ENCODE peak calls at places on chromosomes 13 and 19, in six cellular contexts. C is H1, Y is HepG2, T is GM12878, M is GM12891, N is K562. B is an unnamed sample.
A peak's percentile ranks its signal among the peaks of the same experiment; 100 is the strongest.

GRCh38 chr13:20566917-20567755 is at the start of gene IFT88:
- DNase-seq in M (peak; percentile 81), Y (peak; percentile 81), T (peak; percentile 48), C (peak; percentile 91), N (peak; percentile 89), B (peak; percentile 84)

GRCh38 chr13:49248433-49249002 is 793 bp downstream of the CDADC1 start:
- DNase-seq in Y (peak; percentile 4), T (no peak), C (peak; percentile 46), N (peak; percentile 7), M (no peak), B (no peak)

GRCh38 chr19:16366056-16366432 is 41.4 kb downstream of the KLF2 start:
- DNase-seq in T (no peak), C (no peak), Y (no peak), N (no peak), M (no peak), B (no peak)

GRCh38 chr19:6033744-6034264 is 55.9 kb upstream of the RANBP3 start:
- DNase-seq in Y (no peak), T (no peak), M (no peak), C (no peak), N (no peak), B (no peak)

GRCh38 chr19:28472111-28472510 is 740.8 kb downstream of the UQCRFS1 start:
- DNase-seq in T (no peak), C (no peak), Y (no peak), M (no peak), N (no peak), B (no peak)

GRCh38 chr13:21674271-21675009 is 3.6 kb downstream of the FGF9 start:
- DNase-seq in Y (no peak), M (no peak), C (peak; percentile 65), N (peak; percentile 38), T (no peak), B (peak; percentile 26)

GRCh38 chr19:3661284-3662238 is 35.0 kb upstream of the CACTIN start:
- DNase-seq in M (no peak), N (no peak), T (no peak), C (no peak), Y (no peak), B (no peak)

GRCh38 chr13:41546372-41547252 is 89.3 kb downstream of the RGCC start:
- DNase-seq in T (no peak), N (no peak), C (no peak), Y (peak; percentile 21), M (no peak), B (no peak)

GRCh38 chr19:5166262-5166661 is 174.3 kb downstream of the PTPRS start:
- DNase-seq in N (no peak), C (no peak), M (no peak), Y (peak; percentile 66), T (no peak), B (no peak)

GRCh38 chr13:26722321-26722720 is 38.3 kb downstream of the GPR12 start:
- DNase-seq in C (no peak), M (no peak), N (no peak), Y (no peak), T (no peak), B (no peak)

GRCh38 chr19:4108767-4109625 is 14.9 kb downstream of the MAP2K2 start:
- DNase-seq in N (no peak), C (no peak), T (peak; percentile 79), Y (no peak), M (peak; percentile 75), B (peak; percentile 81)

GRCh38 chr13:50060718-50061117 is 45.5 kb downstream of the KCNRG start:
- DNase-seq in M (no peak), T (no peak), Y (no peak), C (no peak), N (no peak), B (no peak)

GRCh38 chr13:40341501-40341900 is 324.9 kb downstream of the FOXO1 start:
- DNase-seq in T (no peak), Y (no peak), M (no peak), C (peak; percentile 39), N (no peak), B (no peak)

GRCh38 chr19:20077791-20078463 is at the start of gene ZNF90:
- DNase-seq in M (peak; percentile 48), C (peak; percentile 96), T (peak; percentile 11), N (peak; percentile 6), Y (peak; percentile 88), B (peak; percentile 23)

GRCh38 chr19:43124360-43124759 is 41.9 kb upstream of the PSG2 start:
- DNase-seq in C (no peak), T (no peak), N (peak; percentile 4), Y (no peak), M (no peak), B (no peak)

GRCh38 chr19:58409010-58409790 is 751 bp downstream of the ZNF584 start:
- DNase-seq in N (no peak), M (no peak), T (no peak), C (peak; percentile 58), Y (no peak), B (no peak)

GRCh38 chr13:38697628-38698333 is 10.9 kb downstream of the FREM2 start:
- DNase-seq in T (no peak), Y (no peak), M (no peak), N (no peak), C (no peak), B (no peak)

GRCh38 chr13:31956944-31957644 is 74.5 kb upstream of the FRY start:
- DNase-seq in N (no peak), M (no peak), C (no peak), T (no peak), Y (no peak), B (no peak)

GRCh38 chr13:42574011-42574410 is at the start of gene TNFSF11:
- DNase-seq in C (peak; percentile 81), M (peak; percentile 36), T (no peak), Y (no peak), N (no peak), B (peak; percentile 40)

GRCh38 chr13:25887962-25888655 is 163.7 kb downstream of the SHISA2 start:
- DNase-seq in T (no peak), M (no peak), N (no peak), C (no peak), Y (no peak), B (no peak)

DNA sequence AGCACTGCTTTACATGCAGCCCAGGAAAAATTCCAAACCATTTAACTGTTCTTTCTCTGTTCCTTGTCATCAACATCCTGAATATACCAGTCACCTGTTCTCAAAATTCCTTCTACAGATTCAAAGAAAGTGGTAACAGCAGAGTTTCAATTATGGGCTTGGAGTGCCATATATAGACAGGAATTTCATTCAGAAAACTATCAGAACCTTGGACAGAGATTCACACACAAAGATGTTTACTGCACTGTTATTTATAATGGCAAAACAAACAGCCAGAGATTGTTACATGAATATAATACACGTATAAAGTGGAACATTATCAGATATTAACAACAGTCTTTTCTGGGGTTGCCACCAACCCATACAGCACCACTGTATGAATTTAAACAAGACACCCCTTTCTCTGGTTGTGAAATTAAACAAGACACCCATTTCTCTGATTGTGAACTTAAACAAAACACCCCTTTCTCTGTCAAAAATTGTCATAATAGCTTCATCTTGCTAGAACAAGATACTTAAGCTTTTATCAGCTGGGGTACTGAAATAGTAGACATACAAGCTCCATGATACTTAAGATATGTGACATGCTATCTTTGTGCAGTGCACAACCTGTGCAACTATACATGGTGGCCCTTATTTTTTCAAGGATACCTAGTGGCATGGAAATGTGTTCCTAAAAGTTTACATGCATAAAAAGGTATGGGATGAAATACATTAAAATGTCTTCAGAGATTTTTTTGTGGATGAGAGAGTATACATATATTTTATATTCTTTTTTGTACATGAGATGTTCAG is 12.6 kb downstream of the CACNA1A start:
- DNase-seq in N (no peak), Y (no peak), M (no peak), T (no peak), C (no peak), B (no peak)
- TF ChIP-seq POLR2AphosphoS5 in N (no peak), Y (no peak), M (no peak), T (no peak), C (no peak), B (no peak)

DNA sequence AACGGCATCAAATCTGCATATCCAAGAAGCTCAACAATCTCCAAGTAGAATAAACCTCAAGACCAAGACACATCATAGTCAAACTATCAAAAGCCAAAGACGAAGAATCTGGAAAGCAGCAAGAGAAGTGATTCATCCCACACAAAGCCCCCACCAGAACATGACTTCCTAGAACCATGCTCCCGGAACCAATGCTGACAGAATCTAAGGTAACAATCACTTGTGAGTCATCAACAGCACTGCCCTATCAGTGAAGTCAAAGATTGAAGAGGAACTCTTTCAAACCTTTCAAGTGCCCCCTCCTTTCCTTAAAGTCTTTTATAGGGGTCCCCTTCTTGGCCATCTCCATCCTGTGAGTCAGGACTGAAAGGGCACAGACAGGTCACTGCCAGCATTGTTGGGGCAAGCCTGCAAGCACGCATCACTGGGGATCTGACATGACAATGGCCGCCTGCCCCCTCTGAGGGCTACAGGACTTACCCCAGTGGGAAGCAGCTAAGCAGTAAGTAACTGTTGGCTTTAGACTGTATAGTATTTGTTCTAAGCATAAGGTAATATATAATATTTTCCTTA is at the start of gene CCDC70:
- DNase-seq in N (peak; percentile 19), C (no peak), M (no peak), Y (no peak), T (no peak), B (no peak)
- TF ChIP-seq TAF1 in N (no peak), C (no peak), M (no peak), Y (no peak), T (no peak), B (no peak)

DNA sequence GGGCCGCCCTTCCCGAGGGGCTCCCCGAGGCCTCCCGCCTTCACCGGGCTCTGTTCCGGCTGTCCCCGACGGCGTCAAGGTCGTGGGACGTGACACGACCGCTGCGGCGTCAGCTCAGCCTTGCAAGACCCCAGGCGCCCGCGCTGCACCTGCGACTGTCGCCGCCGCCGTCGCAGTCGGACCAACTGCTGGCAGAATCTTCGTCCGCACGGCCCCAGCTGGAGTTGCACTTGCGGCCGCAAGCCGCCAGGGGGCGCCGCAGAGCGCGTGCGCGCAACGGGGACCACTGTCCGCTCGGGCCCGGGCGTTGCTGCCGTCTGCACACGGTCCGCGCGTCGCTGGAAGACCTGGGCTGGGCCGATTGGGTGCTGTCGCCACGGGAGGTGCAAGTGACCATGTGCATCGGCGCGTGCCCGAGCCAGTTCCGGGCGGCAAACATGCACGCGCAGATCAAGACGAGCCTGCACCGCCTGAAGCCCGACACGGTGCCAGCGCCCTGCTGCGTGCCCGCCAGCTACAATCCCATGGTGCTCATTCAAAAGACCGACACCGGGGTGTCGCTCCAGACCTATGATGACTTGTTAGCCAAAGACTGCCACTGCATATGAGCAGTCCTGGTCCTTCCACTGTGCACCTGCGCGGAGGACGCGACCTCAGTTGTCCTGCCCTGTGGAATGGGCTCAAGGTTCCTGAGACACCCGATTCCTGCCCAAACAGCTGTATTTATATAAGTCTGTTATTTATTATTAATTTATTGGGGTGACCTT is 2.6 kb downstream of the GDF15 start:
- DNase-seq in T (peak; percentile 60), M (peak; percentile 92), C (peak; percentile 98), Y (peak; percentile 52), N (peak; percentile 91), B (peak; percentile 94)
- TF ChIP-seq POLR2A in T (peak; percentile 73), M (no peak), C (no peak), Y (peak; percentile 36), N (peak; percentile 64), B (no peak)

GRCh38 chr13:110337287-110337686 is 30.2 kb downstream of the COL4A2 start:
- DNase-seq in C (no peak), T (no peak), N (no peak), Y (no peak), M (no peak), B (no peak)

GRCh38 chr13:110336681-110337080 is 29.6 kb downstream of the COL4A2 start:
- DNase-seq in T (no peak), N (no peak), M (no peak), C (no peak), Y (no peak), B (no peak)

GRCh38 chr13:110339975-110340550 is 33.0 kb downstream of the COL4A2 start:
- DNase-seq in C (no peak), T (no peak), N (no peak), M (no peak), Y (no peak), B (no peak)

GRCh38 chr13:110339263-110339662 is 32.2 kb downstream of the COL4A2 start:
- DNase-seq in T (no peak), C (no peak), Y (no peak), M (no peak), N (no peak), B (no peak)

GRCh38 chr13:110338441-110339101 is 31.5 kb downstream of the COL4A2 start:
- DNase-seq in M (no peak), C (no peak), N (no peak), Y (no peak), T (no peak), B (no peak)
- TF ChIP-seq POLR2AphosphoS5 in M (no peak), C (no peak), N (no peak), Y (no peak), T (no peak), B (no peak)

B was measured in GM12892.